ENCODE peak calls at places on chromosome 5, in six cellular contexts. A is A549, O is transverse colon, V is stomach, E is sigmoid colon, N is HepG2. X is an unnamed sample.

GRCh38 chr5:50963647-50964584 is 297.5 kb downstream of the PARP8 start:
- DNase-seq in A (no peak), O (no peak), V (no peak), E (no peak), N (no peak), X (no peak)

GRCh38 chr5:20556364-20556763 is 568.4 kb upstream of the CDH18 start:
- DNase-seq in A (no peak), O (no peak), V (no peak), E (no peak), N (no peak), X (no peak)

GRCh38 chr5:167261309-167262100 is 1029.9 kb upstream of the WWC1 start:
- DNase-seq in A (peak; percentile 8), O (no peak), V (no peak), E (no peak), N (no peak), X (no peak)

GRCh38 chr5:115655994-115656393 is 30.2 kb upstream of the TMED7 start:
- DNase-seq in A (no peak), O (no peak), V (no peak), E (no peak), N (no peak), X (no peak)

GRCh38 chr5:142576804-142577203 is 109.1 kb downstream of the FGF1 start:
- DNase-seq in A (no peak), O (no peak), V (no peak), E (no peak), N (no peak), X (no peak)

GRCh38 chr5:73337586-73337985 is 111.0 kb downstream of the FOXD1 start:
- DNase-seq in A (no peak), O (no peak), V (no peak), E (no peak), N (no peak), X (no peak)

GRCh38 chr5:146051678-146052077 is 53.7 kb downstream of the PLAC8L1 start:
- DNase-seq in A (no peak), O (no peak), V (no peak), E (no peak), N (no peak), X (no peak)

GRCh38 chr5:150164640-150165039 is 1.9 kb upstream of the CDX1 start:
- DNase-seq in A (no peak), O (peak; percentile 63), V (no peak), E (peak; percentile 88), N (no peak), X (no peak)

GRCh38 chr5:78050888-78051287 is 243.6 kb downstream of the AP3B1 start:
- DNase-seq in A (no peak), O (no peak), V (no peak), E (no peak), N (no peak), X (no peak)

GRCh38 chr5:34712565-34712964 is 56.4 kb downstream of the RAI14 start:
- DNase-seq in A (no peak), O (no peak), V (no peak), E (no peak), N (no peak), X (no peak)

DNA sequence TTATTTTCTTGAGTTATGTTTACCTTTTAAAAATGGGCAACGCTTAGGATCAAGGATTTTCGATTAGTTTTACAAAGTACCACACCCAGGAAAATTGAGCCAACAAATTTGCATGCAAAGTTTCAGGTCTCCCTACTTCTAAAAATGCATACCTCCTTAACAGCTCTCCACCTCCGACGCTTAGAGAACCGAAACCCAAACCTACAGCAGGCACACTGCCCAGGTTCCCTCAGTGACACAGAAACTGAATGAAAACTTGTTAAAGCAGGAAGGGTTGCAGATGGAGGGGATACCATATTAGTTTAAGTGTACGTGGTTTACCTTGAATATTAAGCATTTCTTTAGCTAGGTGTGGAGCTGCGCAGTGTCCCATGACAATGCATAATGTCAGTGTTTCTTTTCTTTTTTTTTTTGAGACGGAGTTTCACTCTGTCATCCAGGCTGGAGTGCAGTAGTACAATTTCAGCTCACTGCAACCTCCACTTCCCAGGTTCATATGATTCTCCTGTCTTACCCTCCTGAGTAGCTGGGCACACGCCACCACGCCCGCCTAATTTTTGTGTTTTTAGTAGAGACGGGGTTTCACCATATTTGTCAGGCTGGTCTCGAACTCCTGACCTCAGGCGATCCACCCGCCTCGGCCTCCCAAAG is 1.6 kb upstream of the SUB1 start:
- DNase-seq in A (no peak), O (peak; percentile 56), V (peak; percentile 37), E (no peak), N (no peak), X (no peak)
- H3K4me3 ChIP-seq in A (no peak overlapping the region), O (no peak overlapping the region), V (no peak overlapping the region), E (no peak overlapping the region), N (no peak overlapping the region), X (no peak overlapping the region)

GRCh38 chr5:38404236-38404635 is 145.9 kb downstream of the EGFLAM start:
- DNase-seq in A (no peak), O (no peak), V (no peak), E (no peak), N (no peak), X (no peak)
- H3K27ac ChIP-seq in A (no peak overlapping the region), O (no peak overlapping the region), V (no peak overlapping the region), E (no peak overlapping the region), N (no peak overlapping the region), X (no peak overlapping the region)

DNA sequence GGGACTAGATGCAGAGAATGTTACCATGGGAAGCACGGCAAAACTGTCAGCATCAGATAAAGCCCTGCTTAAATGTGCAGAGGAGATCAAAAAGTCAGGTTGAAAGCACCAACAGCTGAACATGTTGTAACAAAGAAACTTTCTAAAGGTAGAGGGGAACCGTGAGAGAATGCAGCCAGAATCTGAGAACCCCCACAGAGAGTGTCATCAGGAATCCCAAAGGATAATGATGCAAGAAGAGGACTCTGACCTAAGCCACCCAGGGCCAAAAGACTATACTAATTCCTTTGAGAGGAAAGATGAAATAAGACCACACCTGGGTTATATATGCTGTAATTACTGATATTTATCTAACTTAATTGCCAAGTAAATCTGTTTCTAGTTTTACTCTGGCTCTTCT is 116.6 kb downstream of the PCSK1 start:
- DNase-seq in A (no peak), O (no peak), V (no peak), E (no peak), N (peak; percentile 77), X (no peak)
- TF ChIP-seq EP300 in A (no peak), O (no peak), V (no peak), E (no peak), N (peak; percentile 63), X (no peak)

GRCh38 chr5:176863765-176864098 is 35.4 kb downstream of the HK3 start:
- DNase-seq in A (no peak), O (no peak), V (no peak), E (no peak), N (no peak), X (no peak)
- H3K4me3 ChIP-seq in A (no peak overlapping the region), O (no peak overlapping the region), V (no peak overlapping the region), E (no peak overlapping the region), N (no peak overlapping the region), X (no peak overlapping the region)